ENCODE peak calls at places on chromosomes 4 and X, in eight cellular contexts. K, A, V, J, M, X, Y and I are unnamed samples.

GRCh38 chrX:44105228-44105913 is 132.2 kb upstream of the NDP start:
- DNase-seq in A (no peak), X (no peak), V (no peak), J (no peak), K (no peak), Y (no peak), M (no peak), I (no peak)

GRCh38 chrX:24231169-24231568 is 81.6 kb downstream of the ZFX start:
- DNase-seq in V (no peak), X (peak), Y (peak), K (peak), A (no peak), J (no peak), M (no peak), I (peak)

GRCh38 chr4:80201326-80202151 is 4.2 kb downstream of the PRDM8 start:
- DNase-seq in X (peak), K (peak), A (peak), V (no peak), J (no peak), Y (no peak), M (no peak), I (no peak)

GRCh38 chr4:7189066-7189465 is 3.3 kb upstream of the SORCS2 start:
- DNase-seq in Y (no peak), K (no peak), J (no peak), A (no peak), X (no peak), V (no peak), M (no peak), I (no peak)

GRCh38 chr4:21976166-21976565 is 27.6 kb upstream of the KCNIP4 start:
- DNase-seq in Y (no peak), J (no peak), V (no peak), M (no peak), A (no peak), X (no peak), K (no peak), I (no peak)

GRCh38 chr4:52950226-52950625 is 88.1 kb downstream of the RASL11B start:
- DNase-seq in Y (no peak), A (no peak), K (no peak), M (no peak), J (no peak), X (no peak), V (no peak), I (no peak)

GRCh38 chr4:100938698-100939097 is 408.6 kb downstream of the PPP3CA start:
- DNase-seq in Y (no peak), K (no peak), V (no peak), J (no peak), A (no peak), M (no peak), X (no peak), I (no peak)

GRCh38 chr4:30825008-30825765 is 105.0 kb downstream of the PCDH7 start:
- DNase-seq in A (no peak), V (no peak), J (no peak), M (no peak), Y (no peak), X (no peak), K (no peak), I (no peak)

GRCh38 chr4:76703676-76704075 is 194.3 kb downstream of the SOWAHB start:
- DNase-seq in J (no peak), M (no peak), Y (no peak), A (no peak), X (no peak), K (no peak), V (no peak), I (no peak)

GRCh38 chrX:53116101-53116500 is 22.2 kb downstream of the KANTR start:
- DNase-seq in V (no peak), M (no peak), J (peak), A (no peak), K (no peak), Y (no peak), X (no peak), I (no peak)

GRCh38 chrX:147890766-147891165 is 21.0 kb upstream of the FMR1 start:
- DNase-seq in V (no peak), M (no peak), A (no peak), X (no peak), J (no peak), Y (no peak), K (no peak), I (no peak)

GRCh38 chr4:7105261-7105660 is 37.4 kb upstream of the GRPEL1 start:
- DNase-seq in V (no peak), A (no peak), Y (no peak), M (no peak), K (peak), J (no peak), X (no peak), I (no peak)

GRCh38 chr4:168631241-168632151 is 134.6 kb downstream of the PALLD start:
- DNase-seq in X (peak), A (no peak), Y (no peak), J (peak), V (peak), K (peak), M (peak), I (peak)

GRCh38 chr4:3158841-3159240 is 84.4 kb downstream of the HTT start:
- DNase-seq in M (no peak), K (no peak), V (no peak), A (no peak), X (no peak), J (no peak), Y (no peak), I (no peak)